ENCODE peak calls at places on chromosome 17, in seven cellular contexts. B is mesendoderm, H is AG04449, X is fibroblast of pulmonary artery, T is upper lobe of right lung, S is NT2/D1, C is IMR-90. O is an unnamed sample.

GRCh38 chr17:77383613-77384608 is 243.1 kb downstream of the SEC14L1 start:
- DNase-seq in B (no peak), H (no peak), X (no peak), T (no peak), S (no peak), C (no peak), O (no peak)

GRCh38 chr17:8900626-8901585 is 33.4 kb upstream of the PIK3R6 start:
- DNase-seq in B (peak), H (no peak), X (no peak), T (no peak), S (no peak), C (no peak), O (no peak)

GRCh38 chr17:44904001-44904984 is 5.0 kb upstream of the EFTUD2 start:
- DNase-seq in B (no peak), H (no peak), X (no peak), T (peak), S (no peak), C (no peak), O (no peak)

GRCh38 chr17:19244357-19244756 is 7.2 kb downstream of the EPN2 start:
- DNase-seq in B (no peak), H (no peak), X (no peak), T (no peak), S (no peak), C (no peak), O (no peak)

GRCh38 chr17:9647014-9647413 is 1.7 kb downstream of the USP43 start:
- DNase-seq in B (peak), H (no peak), X (no peak), T (no peak), S (no peak), C (no peak), O (no peak)

GRCh38 chr17:50414808-50415207 is 11.2 kb upstream of the ACSF2 start:
- DNase-seq in B (no peak), H (no peak), X (no peak), T (no peak), S (no peak), C (peak), O (no peak)

GRCh38 chr17:30299000-30299399 is 7.3 kb upstream of the BLMH start:
- DNase-seq in B (no peak), H (no peak), X (peak), T (no peak), S (no peak), C (peak), O (no peak)

GRCh38 chr17:42720996-42721583 is 23.8 kb downstream of the EZH1 start:
- DNase-seq in B (peak), H (no peak), X (peak), T (no peak), S (peak), C (peak), O (no peak)

GRCh38 chr17:28698253-28698941 is 13.3 kb downstream of the PROCA1 start:
- DNase-seq in B (no peak), H (no peak), X (no peak), T (no peak), S (no peak), C (no peak), O (no peak)

GRCh38 chr17:59746849-59747445 is 39.5 kb downstream of the VMP1 start:
- DNase-seq in B (peak), H (no peak), X (peak), T (no peak), S (no peak), C (peak), O (no peak)

GRCh38 chr17:12996941-12997340 is 20.9 kb downstream of the ELAC2 start:
- DNase-seq in B (no peak), H (no peak), X (no peak), T (no peak), S (no peak), C (no peak), O (peak)

GRCh38 chr17:50036455-50037320 is 19.2 kb upstream of the ITGA3 start:
- DNase-seq in B (no peak), H (no peak), X (no peak), T (peak), S (no peak), C (no peak), O (no peak)

GRCh38 chr17:60305141-60305540 is 86.8 kb downstream of the USP32 start:
- DNase-seq in B (peak), H (no peak), X (no peak), T (no peak), S (no peak), C (no peak), O (no peak)

GRCh38 chr17:57666946-57667345 is 78.2 kb downstream of the CCDC182 start:
- DNase-seq in B (no peak), H (no peak), X (no peak), T (peak), S (no peak), C (no peak), O (no peak)

GRCh38 chr17:36085710-36086268 is 4.2 kb downstream of the CCL3 start:
- DNase-seq in B (no peak), H (no peak), X (peak), T (no peak), S (no peak), C (no peak), O (no peak)

GRCh38 chr17:20988001-20988641 is 54.7 kb downstream of the USP22 start:
- DNase-seq in B (no peak), H (no peak), X (no peak), T (peak), S (no peak), C (no peak), O (no peak)

GRCh38 chr17:4980644-4981216 is 6.7 kb downstream of the CAMTA2 start:
- DNase-seq in B (peak), H (no peak), X (peak), T (no peak), S (peak), C (peak), O (no peak)

GRCh38 chr17:44467108-44467507 is 36.1 kb downstream of the GPATCH8 start:
- DNase-seq in B (no peak), H (no peak), X (no peak), T (no peak), S (no peak), C (no peak), O (no peak)

GRCh38 chr17:29931253-29931932 is 1.4 kb upstream of the SSH2 start:
- DNase-seq in B (peak), H (no peak), X (peak), T (peak), S (no peak), C (peak), O (no peak)

GRCh38 chr17:27989046-27989445 is 53.4 kb upstream of the NLK start:
- DNase-seq in B (no peak), H (no peak), X (peak), T (no peak), S (no peak), C (no peak), O (peak)

GRCh38 chr17:20302191-20302917 is 165.0 kb downstream of the LGALS9B start:
- DNase-seq in B (no peak), H (no peak), X (no peak), T (no peak), S (no peak), C (peak), O (no peak)

GRCh38 chr17:17693253-17693954 is 12.1 kb downstream of the RAI1 start:
- DNase-seq in B (peak), H (no peak), X (no peak), T (peak), S (no peak), C (no peak), O (peak)

GRCh38 chr17:57900991-57901743 is 51.3 kb upstream of the MRPS23 start:
- DNase-seq in B (no peak), H (no peak), X (no peak), T (no peak), S (no peak), C (no peak), O (peak)

GRCh38 chr17:18951941-18952842 is at the start of gene SLC5A10:
- DNase-seq in B (peak), H (no peak), X (no peak), T (peak), S (no peak), C (no peak), O (no peak)

GRCh38 chr17:48753794-48754499 is 25.4 kb upstream of the HOXB13 start:
- DNase-seq in B (no peak), H (no peak), X (no peak), T (no peak), S (no peak), C (no peak), O (no peak)

GRCh38 chr17:48755346-48755745 is 26.8 kb upstream of the HOXB13 start:
- DNase-seq in B (no peak), H (no peak), X (no peak), T (no peak), S (no peak), C (no peak), O (no peak)

GRCh38 chr17:48756816-48757215 is 28.3 kb upstream of the HOXB13 start:
- DNase-seq in B (no peak), H (no peak), X (no peak), T (no peak), S (no peak), C (no peak), O (no peak)

GRCh38 chr17:48752399-48753288 is 24.1 kb upstream of the HOXB13 start:
- DNase-seq in B (no peak), H (no peak), X (no peak), T (peak), S (no peak), C (no peak), O (no peak)

DNA sequence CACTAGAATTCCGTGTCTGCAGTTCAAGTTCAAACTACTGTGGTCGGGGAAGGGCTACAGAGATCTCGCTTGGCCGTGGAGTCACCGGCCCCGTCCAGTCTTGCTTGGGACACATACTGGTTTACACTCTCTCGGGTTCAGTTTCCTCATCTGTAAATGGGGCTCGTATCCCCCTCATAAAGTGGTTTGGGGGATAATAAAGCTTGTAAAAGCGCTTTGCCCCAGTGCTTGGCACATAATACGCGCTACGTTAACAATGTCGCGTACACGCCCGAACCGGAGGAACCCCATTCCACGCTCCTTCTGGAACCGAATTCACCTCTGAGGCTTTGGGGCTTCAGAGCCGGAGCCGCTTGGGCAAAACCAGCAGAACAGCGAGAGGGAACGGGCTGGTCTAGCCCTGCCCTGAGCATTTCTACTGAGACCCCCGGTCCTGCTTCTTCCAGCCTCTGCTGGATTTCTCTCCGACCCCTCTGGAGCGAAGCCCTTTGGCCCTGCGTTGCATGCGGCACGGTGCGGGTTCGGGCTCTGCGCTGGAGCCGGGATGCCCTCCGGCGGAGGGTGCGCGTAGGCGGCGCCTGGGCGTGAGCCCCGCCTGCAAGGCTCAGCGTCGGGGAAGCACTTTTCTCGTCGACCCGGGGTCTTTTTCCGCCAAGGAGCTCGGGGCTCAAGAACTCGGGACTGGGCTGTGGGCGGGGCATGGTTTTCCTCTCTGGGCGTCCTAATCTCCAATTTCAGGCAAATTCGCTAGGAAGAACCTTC is 26.1 kb upstream of the HOXB13 start:
- DNase-seq in B (no peak), H (no peak), X (no peak), T (no peak), S (no peak), C (no peak), O (no peak)
- H3K4me3 ChIP-seq in B (no peak), H (no peak), X (no peak), T (no peak), S (peak), C (no peak), O (no peak)

DNA sequence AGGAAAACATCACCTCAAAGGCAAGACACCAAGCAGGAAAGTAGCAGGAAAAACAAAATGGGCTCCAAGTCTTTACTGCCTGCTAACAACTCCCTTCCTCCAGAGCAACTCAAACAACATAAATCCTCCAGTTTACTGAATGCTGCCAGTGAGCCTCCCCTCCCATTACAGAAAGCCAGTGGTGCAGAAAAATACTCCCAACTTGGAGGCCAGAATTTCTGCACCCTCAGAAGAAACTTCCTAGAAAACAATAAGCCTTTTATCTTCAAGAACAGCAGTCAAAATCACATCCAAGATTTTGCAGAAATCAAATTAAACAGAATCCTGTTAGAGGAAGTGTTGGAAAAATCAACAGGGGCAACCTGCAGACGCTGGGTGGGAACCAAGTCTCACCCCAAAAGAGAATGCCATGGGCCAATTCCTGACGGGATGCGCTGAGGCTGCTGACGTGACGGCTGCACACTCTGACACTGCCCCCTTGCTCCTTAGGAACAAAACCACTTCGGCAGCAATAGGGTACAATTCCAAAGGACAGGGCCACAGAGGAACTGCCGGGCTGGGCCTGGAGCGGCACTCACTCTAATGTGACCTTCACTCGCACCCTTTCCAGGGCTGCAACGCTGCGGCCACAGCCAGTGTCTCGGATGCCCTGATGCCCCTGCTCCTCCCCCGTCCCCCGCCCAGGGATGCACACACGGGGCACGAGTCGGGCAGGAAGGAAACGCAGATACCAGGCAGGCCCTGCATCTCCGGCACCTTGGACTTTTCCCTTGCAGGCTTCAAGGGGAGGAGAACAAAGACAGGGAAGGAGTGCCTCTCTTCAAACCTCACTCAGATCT is 2.6 kb downstream of the PITPNA start:
- DNase-seq in B (no peak), H (no peak), X (no peak), T (no peak), S (no peak), C (no peak), O (no peak)
- H3K4me3 ChIP-seq in B (no peak), H (no peak), X (no peak), T (no peak), S (peak), C (no peak), O (no peak)

GRCh38 chr17:596763-597644 is 117.6 kb downstream of the VPS53 start:
- DNase-seq in B (no peak), H (no peak), X (peak), T (no peak), S (no peak), C (peak), O (no peak)
- H3K4me3 ChIP-seq in B (no peak), H (no peak), X (no peak), T (no peak), S (no peak), C (no peak), O (no peak)

GRCh38 chr17:79608729-79609039 is 2.2 kb downstream of the RBFOX3 start:
- DNase-seq in B (no peak), H (no peak), X (no peak), T (no peak), S (no peak), C (no peak), O (no peak)
- H3K4me3 ChIP-seq in B (no peak), H (no peak), X (no peak), T (no peak), S (no peak), C (no peak), O (no peak)

DNA sequence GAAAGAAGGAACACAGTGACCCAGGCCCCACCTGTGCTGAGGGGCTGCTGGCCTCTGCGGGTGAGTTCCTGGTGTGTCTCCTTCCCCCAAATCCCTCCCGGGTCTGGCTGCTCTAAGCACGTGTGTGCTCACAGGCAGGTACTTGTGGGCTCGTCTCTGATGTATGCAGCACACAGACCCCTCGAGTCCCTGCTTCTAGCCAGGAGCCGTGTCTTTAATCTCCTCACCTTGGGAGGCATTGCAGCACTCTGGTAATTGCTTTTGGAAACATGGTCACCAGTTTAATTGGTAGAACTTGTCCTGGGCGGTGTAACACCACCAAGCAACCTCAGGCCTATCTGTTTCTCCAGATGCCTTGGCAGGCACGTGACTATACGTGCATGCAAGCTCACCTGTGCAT is 8.8 kb upstream of the RPL38 start:
- DNase-seq in B (no peak), H (no peak), X (no peak), T (no peak), S (no peak), C (no peak), O (no peak)
- H3K4me3 ChIP-seq in B (no peak), H (no peak), X (no peak), T (no peak), S (no peak), C (no peak), O (no peak)

DNA sequence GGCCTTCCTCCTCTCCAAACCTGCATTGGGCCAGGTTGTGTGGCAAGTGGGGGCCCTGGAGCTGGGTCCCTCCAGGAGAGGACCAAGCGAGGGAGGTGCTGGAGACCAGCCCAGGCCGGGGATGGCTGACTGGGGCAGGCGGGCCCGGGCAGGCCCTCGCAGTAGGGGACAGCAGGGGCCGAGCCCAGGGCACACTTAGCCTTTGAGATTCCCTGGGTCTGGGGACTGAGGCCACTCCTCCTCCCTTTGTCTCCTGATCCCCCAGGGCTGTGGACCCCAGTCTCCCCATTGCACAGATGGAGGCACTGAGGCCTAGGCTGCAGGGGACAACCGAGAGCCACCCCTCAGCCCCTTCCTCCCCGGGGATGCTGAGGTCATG is 5.2 kb downstream of the FOXJ1 start:
- DNase-seq in B (no peak), H (no peak), X (no peak), T (no peak), S (no peak), C (no peak), O (no peak)
- H3K4me3 ChIP-seq in B (no peak), H (no peak), X (no peak), T (no peak), S (peak), C (no peak), O (no peak)

O was measured in RWPE2.